ENCODE peak calls at places on chromosomes 7 and 10, in ten cellular contexts. P is amniotic stem cell; T is CD8-positive, alpha-beta T cell; X is HT1080; E is endothelial cell; R is NCI-H2171 treated with DMSO at 0.1 percent for 48 hours; Y is NCI-H1436; S is AG20443; O is NCI-H82; M is M059J. D is an unnamed sample.
A peak's percentile ranks its signal among the peaks of the same experiment; 100 is the strongest.

GRCh38 chr7:17342726-17343125 is 44.3 kb downstream of the AHR start:
- DNase-seq in S (no peak), M (no peak), X (no peak), R (no peak), P (no peak), O (no peak), T (no peak), E (no peak), Y (no peak), D (no peak)

GRCh38 chr10:101744267-101744666 is 31.6 kb downstream of the FGF8 start:
- DNase-seq in T (no peak), M (peak; percentile 31), X (no peak), E (no peak), R (no peak), Y (no peak), O (no peak), S (no peak), P (no peak), D (no peak)

GRCh38 chr7:2637505-2638223 is 5.9 kb downstream of the TTYH3 start:
- DNase-seq in S (no peak), Y (no peak), T (no peak), R (no peak), E (no peak), P (no peak), X (no peak), O (no peak), M (no peak), D (peak; percentile 54)

GRCh38 chr7:17625038-17625437 is 315.3 kb downstream of the SNX13 start:
- DNase-seq in R (no peak), E (no peak), Y (no peak), O (peak; percentile 40), P (peak; percentile 82), T (no peak), M (peak; percentile 91), S (peak; percentile 60), X (peak; percentile 65), D (no peak)

GRCh38 chr7:131961281-131961680 is 404.9 kb upstream of the PODXL start:
- DNase-seq in S (no peak), X (no peak), P (no peak), O (no peak), Y (no peak), T (no peak), E (no peak), R (peak; percentile 26), M (no peak), D (no peak)

GRCh38 chr10:42940487-42941157 is 136.2 kb upstream of the RET start:
- DNase-seq in X (no peak), S (peak; percentile 3), M (no peak), E (no peak), T (no peak), R (no peak), P (no peak), Y (no peak), O (no peak), D (no peak)

GRCh38 chr7:143343596-143343995 is 18.9 kb downstream of the FAM131B start:
- DNase-seq in P (no peak), E (no peak), R (no peak), O (no peak), M (no peak), Y (no peak), T (no peak), X (no peak), S (no peak), D (no peak)

GRCh38 chr7:134941947-134942346 is 44.4 kb upstream of the AGBL3 start:
- DNase-seq in X (no peak), E (no peak), P (no peak), R (no peak), T (no peak), O (no peak), M (no peak), S (no peak), Y (no peak), D (no peak)

GRCh38 chr10:69292449-69292848 is 14.2 kb downstream of the HK1 start:
- DNase-seq in X (no peak), S (no peak), M (no peak), E (no peak), R (no peak), Y (no peak), O (no peak), T (no peak), P (no peak), D (no peak)

GRCh38 chr10:110864662-110865140 is 7.0 kb upstream of the PDCD4 start:
- DNase-seq in O (no peak), P (no peak), Y (no peak), M (peak; percentile 27), E (no peak), R (peak; percentile 33), X (no peak), T (peak; percentile 45), S (no peak), D (no peak)

GRCh38 chr10:60921631-60922030 is 22.4 kb downstream of the RHOBTB1 start:
- DNase-seq in E (no peak), M (no peak), S (no peak), R (peak; percentile 87), Y (no peak), X (no peak), P (no peak), O (peak; percentile 72), T (no peak), D (no peak)

GRCh38 chr10:125283191-125283590 is 122.8 kb upstream of the CTBP2 start:
- DNase-seq in Y (no peak), S (no peak), R (no peak), M (no peak), E (no peak), X (no peak), O (no peak), T (no peak), P (no peak), D (no peak)

GRCh38 chr10:105797234-105797890 is 1156.3 kb downstream of the SORCS3 start:
- DNase-seq in Y (no peak), T (no peak), M (peak; percentile 35), S (no peak), E (no peak), R (peak; percentile 9), X (peak; percentile 68), P (no peak), O (peak; percentile 57), D (no peak)

GRCh38 chr7:45511721-45512422 is 62.3 kb upstream of the ADCY1 start:
- DNase-seq in X (no peak), T (no peak), S (no peak), E (no peak), P (no peak), Y (no peak), M (no peak), R (no peak), O (peak; percentile 13), D (no peak)

GRCh38 chr10:31816318-31816717 is 112.3 kb downstream of the ARHGAP12 start:
- DNase-seq in Y (no peak), S (peak; percentile 49), X (no peak), M (peak; percentile 3), P (peak; percentile 32), T (no peak), O (no peak), R (no peak), E (no peak), D (no peak)

GRCh38 chr7:30166841-30167235 is 32.1 kb downstream of the MTURN start:
- DNase-seq in P (no peak), S (no peak), E (no peak), T (no peak), Y (no peak), M (no peak), X (no peak), R (no peak), O (no peak), D (no peak)

GRCh38 chr7:149685455-149685854 is 87.9 kb downstream of the ZNF467 start:
- DNase-seq in E (no peak), O (no peak), R (no peak), P (no peak), X (peak; percentile 56), T (no peak), M (no peak), S (no peak), Y (no peak), D (no peak)

GRCh38 chr7:133081119-133081604 is 728 bp downstream of the CHCHD3 start:
- DNase-seq in R (no peak), P (no peak), S (peak; percentile 36), Y (no peak), X (peak; percentile 11), E (no peak), M (peak; percentile 46), T (no peak), O (peak; percentile 38), D (no peak)

GRCh38 chr10:77191324-77192049 is 446.1 kb downstream of the KCNMA1 start:
- DNase-seq in T (no peak), Y (no peak), M (no peak), O (peak; percentile 8), P (no peak), R (no peak), E (no peak), X (no peak), S (no peak), D (no peak)

GRCh38 chr7:18890134-18890533 is 227.3 kb downstream of the TWIST1 start:
- DNase-seq in R (no peak), P (no peak), M (peak; percentile 84), Y (no peak), S (peak; percentile 34), X (peak; percentile 64), O (no peak), T (no peak), E (no peak), D (no peak)

GRCh38 chr10:98361636-98362035 is 53.3 kb downstream of the PYROXD2 start:
- DNase-seq in R (no peak), Y (no peak), X (no peak), O (no peak), T (no peak), E (no peak), P (no peak), S (no peak), M (no peak), D (no peak)

GRCh38 chr10:49597426-49598163 is 12.5 kb upstream of the SLC18A3 start:
- DNase-seq in X (no peak), Y (no peak), O (no peak), M (no peak), E (no peak), R (no peak), T (no peak), P (no peak), S (no peak), D (no peak)

GRCh38 chr10:91632671-91633550 is at the start of gene PPP1R3C:
- DNase-seq in O (peak; percentile 52), M (peak; percentile 98), P (peak; percentile 90), R (peak; percentile 54), E (peak; percentile 58), T (no peak), Y (peak; percentile 83), X (peak; percentile 80), S (peak; percentile 98), D (peak; percentile 23)

GRCh38 chr7:77529279-77529678 is 7.8 kb upstream of the PTPN12 start:
- DNase-seq in O (peak; percentile 73), M (no peak), R (no peak), X (no peak), P (no peak), S (no peak), E (no peak), Y (no peak), T (no peak), D (no peak)

GRCh38 chr10:52451817-52452216 is 137.7 kb downstream of the DKK1 start:
- DNase-seq in O (no peak), M (peak; percentile 94), S (peak; percentile 58), X (peak; percentile 51), P (no peak), E (no peak), Y (no peak), R (no peak), T (no peak), D (no peak)

GRCh38 chr7:101586078-101586941 is 42.8 kb downstream of the MYL10 start:
- DNase-seq in R (no peak), E (no peak), O (no peak), S (peak; percentile 10), P (no peak), M (no peak), Y (no peak), X (no peak), T (no peak), D (no peak)

GRCh38 chr7:12161146-12161545 is 49.9 kb upstream of the TMEM106B start:
- DNase-seq in Y (no peak), O (no peak), E (no peak), M (no peak), P (no peak), X (no peak), T (no peak), S (no peak), R (no peak), D (no peak)